ENCODE peak calls at places on chromosomes 6 and 20, in eight cellular contexts. S, D, N, O, V, K, M and L are unnamed samples.

GRCh38 chr6:130105996-130106704 is 87.8 kb downstream of the L3MBTL3 start:
- DNase-seq in S (no peak), D (no peak), N (no peak), O (no peak), V (no peak), K (no peak), M (no peak), L (no peak)

GRCh38 chr20:3738109-3739053 is 5.9 kb downstream of the HSPA12B start:
- DNase-seq in S (no peak), D (no peak), N (no peak), O (no peak), V (no peak), K (no peak), M (no peak), L (no peak)

GRCh38 chr20:25081065-25081729 is 744 bp downstream of the VSX1 start:
- DNase-seq in S (no peak), D (peak), N (peak), O (peak), V (peak), K (no peak), M (peak), L (no peak)

GRCh38 chr6:42984924-42985475 is 630 bp downstream of the PPP2R5D start:
- DNase-seq in S (no peak), D (peak), N (no peak), O (peak), V (no peak), K (no peak), M (no peak), L (no peak)

GRCh38 chr20:43744121-43744520 is 17.3 kb upstream of the GTSF1L start:
- DNase-seq in S (no peak), D (peak), N (no peak), O (no peak), V (no peak), K (no peak), M (no peak), L (no peak)

GRCh38 chr6:41372526-41373366 is 37.3 kb downstream of the NCR2 start:
- DNase-seq in S (no peak), D (no peak), N (no peak), O (no peak), V (peak), K (no peak), M (peak), L (no peak)

GRCh38 chr6:137660296-137660731 is 166.1 kb upstream of the OLIG3 start:
- DNase-seq in S (no peak), D (no peak), N (no peak), O (no peak), V (no peak), K (no peak), M (no peak), L (no peak)

GRCh38 chr20:17680128-17680835 is 1.8 kb downstream of the RRBP1 start:
- DNase-seq in S (no peak), D (no peak), N (peak), O (peak), V (peak), K (peak), M (no peak), L (no peak)

GRCh38 chr6:16064687-16065086 is 64.2 kb upstream of the MYLIP start:
- DNase-seq in S (no peak), D (no peak), N (no peak), O (no peak), V (no peak), K (no peak), M (no peak), L (no peak)

GRCh38 chr6:149887343-149887742 is 10.6 kb downstream of the RAET1E start:
- DNase-seq in S (no peak), D (no peak), N (no peak), O (peak), V (no peak), K (no peak), M (no peak), L (no peak)

GRCh38 chr6:13012977-13013680 is 296.6 kb downstream of the PHACTR1 start:
- DNase-seq in S (no peak), D (peak), N (no peak), O (peak), V (peak), K (no peak), M (no peak), L (peak)

GRCh38 chr20:34709044-34709835 is 5.1 kb downstream of the TP53INP2 start:
- DNase-seq in S (peak), D (peak), N (peak), O (peak), V (peak), K (peak), M (peak), L (peak)